ENCODE peak calls at places on chromosomes 13 and 19, in five cellular contexts. Y, W, B, F and N are unnamed samples.

GRCh38 chr19:38713227-38713649 is 31.0 kb downstream of the CAPN12 start:
- DNase-seq in F (peak; percentile 73), Y (no peak), W (peak; percentile 84), B (no peak), N (no peak)

GRCh38 chr13:109297628-109298027 is 488.8 kb downstream of the IRS2 start:
- DNase-seq in W (no peak), F (peak; percentile 93), Y (no peak), B (no peak), N (peak; percentile 50)

GRCh38 chr19:35497406-35497805 is 7.1 kb upstream of the KRTDAP start:
- DNase-seq in B (no peak), Y (no peak), W (no peak), F (no peak), N (no peak)

GRCh38 chr13:30892966-30893365 is 13.1 kb upstream of the MEDAG start:
- DNase-seq in F (peak; percentile 53), W (peak; percentile 83), Y (no peak), B (no peak), N (peak; percentile 83)

GRCh38 chr13:22173605-22174004 is 502.7 kb downstream of the FGF9 start:
- DNase-seq in F (peak; percentile 18), Y (no peak), W (no peak), B (no peak), N (no peak)

GRCh38 chr13:20054586-20054985 is 96.1 kb downstream of the ZMYM2 start:
- DNase-seq in F (no peak), Y (no peak), W (no peak), B (no peak), N (no peak)

GRCh38 chr19:8680676-8681344 is 17.8 kb downstream of the ACTL9 start:
- DNase-seq in F (no peak), W (no peak), Y (no peak), B (no peak), N (no peak)

GRCh38 chr13:105538346-105538745 is 997.1 kb downstream of the EFNB2 start:
- DNase-seq in W (no peak), B (no peak), F (no peak), Y (no peak), N (no peak)

GRCh38 chr13:50991624-50992610 is 82.3 kb downstream of the RNASEH2B start:
- DNase-seq in F (no peak), W (no peak), Y (no peak), B (peak; percentile 56), N (no peak)

GRCh38 chr19:11125994-11126685 is 29.4 kb downstream of the SPC24 start:
- DNase-seq in Y (peak; percentile 56), W (peak; percentile 92), F (peak; percentile 83), B (peak; percentile 77), N (peak; percentile 49)

GRCh38 chr19:58182577-58182988 is 278 bp upstream of the ZNF274 start:
- DNase-seq in W (no peak), B (no peak), Y (no peak), F (no peak), N (peak; percentile 93)

GRCh38 chr19:19860756-19861390 is 4.8 kb upstream of the ZNF253 start:
- DNase-seq in Y (no peak), B (peak; percentile 10), W (peak; percentile 88), F (no peak), N (no peak)

GRCh38 chr13:48400090-48400694 is 12.7 kb downstream of the LPAR6 start:
- DNase-seq in B (no peak), Y (no peak), W (no peak), F (peak; percentile 27), N (no peak)

GRCh38 chr19:624433-625109 is 8.8 kb downstream of the POLRMT start:
- DNase-seq in B (no peak), Y (no peak), W (no peak), F (no peak), N (no peak)

GRCh38 chr13:92513672-92514071 is 712.9 kb upstream of the GPC6 start:
- DNase-seq in W (no peak), F (peak; percentile 19), Y (no peak), B (no peak), N (no peak)

GRCh38 chr13:113981611-113982295 is 7.9 kb upstream of the C13orf46 start:
- DNase-seq in W (no peak), B (no peak), Y (no peak), F (no peak), N (no peak)

GRCh38 chr19:29528350-29528945 is 2.7 kb downstream of the VSTM2B start:
- DNase-seq in B (peak; percentile 54), F (peak; percentile 85), W (peak; percentile 70), Y (peak; percentile 2), N (peak; percentile 47)

GRCh38 chr19:15248648-15249559 is 16.7 kb upstream of the EPHX3 start:
- DNase-seq in W (peak; percentile 81), F (peak; percentile 95), B (no peak), Y (no peak), N (peak; percentile 86)

GRCh38 chr19:33064778-33065550 is at the start of gene RHPN2:
- DNase-seq in W (peak; percentile 55), B (peak; percentile 81), F (peak; percentile 87), Y (no peak), N (no peak)

GRCh38 chr13:113951246-113951999 is 22.5 kb downstream of the C13orf46 start:
- DNase-seq in Y (peak; percentile 14), B (no peak), W (peak; percentile 91), F (peak; percentile 93), N (peak; percentile 31)

GRCh38 chr19:30065680-30066606 is 123.9 kb downstream of the URI1 start:
- DNase-seq in Y (no peak), F (no peak), B (no peak), W (no peak), N (no peak)

GRCh38 chr13:29227560-29227959 is 367.9 kb downstream of the SLC7A1 start:
- DNase-seq in F (no peak), Y (no peak), B (no peak), W (no peak), N (no peak)

GRCh38 chr13:30584332-30584731 is 33.4 kb upstream of the USPL1 start:
- DNase-seq in W (no peak), Y (no peak), F (peak; percentile 14), B (no peak), N (no peak)

GRCh38 chr13:49580980-49581680 is 4.2 kb downstream of the RCBTB1 start:
- DNase-seq in F (no peak), W (no peak), Y (no peak), B (no peak), N (no peak)

GRCh38 chr13:41506312-41506711 is 49.0 kb downstream of the RGCC start:
- DNase-seq in F (no peak), Y (no peak), B (no peak), W (no peak), N (no peak)

GRCh38 chr13:44049546-44049945 is 169.8 kb downstream of the LACC1 start:
- DNase-seq in W (no peak), B (no peak), F (no peak), Y (no peak), N (no peak)

GRCh38 chr13:44046428-44046827 is 166.7 kb downstream of the LACC1 start:
- DNase-seq in Y (no peak), W (no peak), F (no peak), B (no peak), N (no peak)

GRCh38 chr13:44048326-44048725 is 168.6 kb downstream of the LACC1 start:
- DNase-seq in W (no peak), Y (no peak), F (no peak), B (peak; percentile 24), N (no peak)

GRCh38 chr13:44044544-44045178 is 165.0 kb downstream of the LACC1 start:
- DNase-seq in B (no peak), Y (no peak), W (no peak), F (peak; percentile 34), N (peak; percentile 34)

DNA sequence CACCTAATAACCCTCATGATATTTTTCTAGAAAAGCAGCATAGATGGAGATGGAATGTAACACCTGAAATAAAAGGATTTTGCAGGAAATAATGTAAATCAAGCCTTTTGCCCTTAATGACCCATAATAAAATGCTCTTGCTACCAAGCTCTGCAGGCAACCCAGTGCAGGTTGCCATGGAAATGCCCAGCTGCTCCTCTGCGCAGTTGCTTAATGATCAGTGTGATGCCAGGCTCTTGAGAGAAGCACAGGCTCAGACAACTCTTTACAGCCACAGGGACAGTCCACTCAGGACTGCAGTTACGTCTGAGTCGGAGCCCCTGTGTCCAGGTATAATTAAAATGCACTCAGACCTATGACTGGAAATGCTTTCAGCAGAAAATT is 165.5 kb downstream of the LACC1 start:
- DNase-seq in Y (no peak), F (no peak), B (no peak), W (no peak), N (no peak)
- H3K4me3 ChIP-seq in Y (no peak overlapping the region), F (no peak overlapping the region), B (no peak overlapping the region), W (no peak overlapping the region), N (no peak overlapping the region)

GRCh38 chr19:2885736-2886135 is 15.0 kb upstream of the ZNF57 start:
- DNase-seq in F (no peak), Y (no peak), W (no peak), B (no peak), N (no peak)
- H3K4me3 ChIP-seq in F (no peak overlapping the region), Y (no peak overlapping the region), W (no peak overlapping the region), B (no peak overlapping the region), N (no peak overlapping the region)

DNA sequence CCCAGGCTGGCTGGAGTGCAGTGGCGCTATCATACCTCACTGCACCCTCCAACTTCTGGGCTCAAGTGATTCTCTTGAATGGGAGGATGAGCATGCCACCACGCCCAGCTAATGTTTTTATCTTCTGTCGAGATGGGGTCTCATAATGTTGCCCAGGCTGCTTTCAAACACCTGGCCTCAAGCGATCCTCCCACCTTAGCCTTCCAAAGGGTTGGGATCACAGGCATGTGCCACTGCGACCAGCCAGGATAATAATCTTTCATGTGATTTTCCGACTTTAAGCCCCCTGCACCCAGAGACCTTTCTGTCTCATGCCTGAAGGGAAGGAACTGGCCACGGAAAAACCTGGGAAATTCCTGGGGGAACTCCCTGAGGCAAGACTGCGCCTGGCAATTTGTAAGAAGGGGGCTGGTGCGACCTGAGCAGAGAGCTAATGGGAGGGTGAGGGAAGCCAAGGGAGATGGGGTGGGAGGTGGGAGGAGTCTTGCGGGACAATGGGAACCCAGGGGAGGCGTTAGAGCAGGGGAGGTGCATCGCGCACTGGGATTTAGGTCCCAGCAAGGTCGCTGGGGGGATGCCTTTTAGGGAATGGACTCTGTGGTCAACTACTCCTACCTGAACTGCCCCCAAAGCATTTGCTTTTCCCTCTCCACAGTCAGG is 1.2 kb upstream of the CCDC124 start:
- DNase-seq in F (no peak), Y (no peak), B (no peak), W (no peak), N (no peak)
- H3K4me3 ChIP-seq in F (peak overlapping the region; percentile 85), Y (no peak overlapping the region), B (peak overlapping the region; percentile 93), W (peak overlapping the region; percentile 72), N (peak overlapping the region; percentile 94)

GRCh38 chr19:43983912-43984686 is at the start of gene ZNF155:
- DNase-seq in W (peak; percentile 98), F (peak; percentile 99), B (peak; percentile 74), Y (peak; percentile 28), N (peak; percentile 97)
- H3K4me3 ChIP-seq in W (peak within 1 kb of the TSS; percentile 79), F (peak within 1 kb of the TSS; percentile 80), B (peak within 1 kb of the TSS; percentile 73), Y (peak within 1 kb of the TSS; percentile 92), N (peak within 1 kb of the TSS; percentile 67)

GRCh38 chr13:110910013-110910890 is 4.6 kb downstream of the ANKRD10 start:
- DNase-seq in W (no peak), B (no peak), Y (no peak), F (no peak), N (no peak)
- H3K4me3 ChIP-seq in W (no peak overlapping the region), B (no peak overlapping the region), Y (no peak overlapping the region), F (no peak overlapping the region), N (no peak overlapping the region)